ENCODE peak calls at places on chromosomes 3 and 15, in nine cellular contexts. Q, X, N, S, V, Z, K, J and L are unnamed samples.

GRCh38 chr3:142553741-142554140 is 24.8 kb downstream of the ATR start:
- DNase-seq in K (no peak), N (no peak), X (no peak), Q (no peak), J (no peak), V (no peak), Z (no peak), S (no peak), L (no peak)

GRCh38 chr3:197168063-197168462 is 130.3 kb downstream of the DLG1 start:
- DNase-seq in X (no peak), N (no peak), S (no peak), V (no peak), K (no peak), Q (no peak), Z (no peak), J (no peak), L (no peak)

GRCh38 chr15:75928680-75929608 is 25.3 kb downstream of the FBXO22 start:
- DNase-seq in J (no peak), X (no peak), N (no peak), S (peak; percentile 40), Q (peak; percentile 26), V (peak; percentile 39), K (peak; percentile 9), Z (no peak), L (no peak)

GRCh38 chr3:48915296-48915695 is 3.3 kb upstream of the ARIH2 start:
- DNase-seq in Q (no peak), K (no peak), J (no peak), X (no peak), V (peak; percentile 28), N (no peak), Z (no peak), S (no peak), L (no peak)

GRCh38 chr3:66326340-66326739 is 105.5 kb downstream of the SLC25A26 start:
- DNase-seq in N (no peak), Z (no peak), X (no peak), J (no peak), Q (no peak), V (no peak), S (no peak), K (no peak), L (no peak)

GRCh38 chr15:91022832-91023129 is 387 bp upstream of the VPS33B start:
- DNase-seq in Q (no peak), X (no peak), V (no peak), K (no peak), J (no peak), S (no peak), Z (no peak), N (no peak), L (no peak)

GRCh38 chr3:167882057-167882667 is 146.6 kb downstream of the SERPINI1 start:
- DNase-seq in J (peak; percentile 18), V (peak; percentile 79), Q (no peak), X (no peak), K (no peak), Z (peak; percentile 35), S (peak; percentile 74), N (no peak), L (no peak)

GRCh38 chr15:50190166-50190570 is 8.2 kb downstream of the SLC27A2 start:
- DNase-seq in V (no peak), Z (no peak), J (no peak), S (no peak), Q (no peak), K (no peak), N (no peak), X (no peak), L (no peak)

GRCh38 chr3:66047321-66048050 is 8.8 kb upstream of the MAGI1 start:
- DNase-seq in S (peak; percentile 87), N (no peak), X (no peak), Q (no peak), V (peak; percentile 64), Z (peak; percentile 91), K (no peak), J (no peak), L (no peak)

GRCh38 chr3:81198766-81199165 is 562.7 kb downstream of the GBE1 start:
- DNase-seq in Z (no peak), K (no peak), N (no peak), S (peak; percentile 36), Q (no peak), V (no peak), X (no peak), J (no peak), L (no peak)

GRCh38 chr3:169041677-169042171 is 621.8 kb downstream of the MECOM start:
- DNase-seq in S (peak; percentile 82), J (no peak), Q (no peak), N (no peak), V (peak; percentile 84), X (no peak), Z (peak; percentile 41), K (no peak), L (no peak)

GRCh38 chr15:85402195-85402921 is 22.0 kb downstream of the AKAP13 start:
- DNase-seq in X (no peak), K (no peak), S (peak; percentile 72), Z (no peak), J (no peak), V (peak; percentile 72), N (no peak), Q (no peak), L (no peak)

GRCh38 chr15:58987036-58987435 is 427 bp upstream of the RNF111 start:
- DNase-seq in J (no peak), S (no peak), N (no peak), X (no peak), Q (no peak), V (no peak), K (no peak), Z (no peak), L (no peak)

GRCh38 chr3:44414517-44415090 is 62.9 kb downstream of the ZNF445 start:
- DNase-seq in Q (no peak), V (no peak), J (no peak), K (no peak), Z (no peak), N (no peak), X (no peak), S (no peak), L (no peak)

GRCh38 chr15:46126581-46126980 is 491.8 kb downstream of the SQOR start:
- DNase-seq in Q (no peak), X (no peak), Z (peak; percentile 32), N (no peak), V (no peak), J (no peak), S (peak; percentile 75), K (no peak), L (no peak)

GRCh38 chr3:146396792-146397191 is 72.6 kb downstream of the PLSCR2 start:
- DNase-seq in N (no peak), K (no peak), Q (no peak), X (no peak), V (no peak), Z (no peak), J (no peak), S (no peak), L (no peak)

GRCh38 chr3:181782306-181782924 is 70.7 kb downstream of the SOX2 start:
- DNase-seq in N (peak; percentile 4), K (no peak), V (no peak), S (peak; percentile 73), X (no peak), Q (no peak), Z (no peak), J (no peak), L (no peak)

GRCh38 chr15:92062505-92062904 is 209.0 kb downstream of the SLCO3A1 start:
- DNase-seq in X (no peak), Z (no peak), K (no peak), N (no peak), S (no peak), J (no peak), V (no peak), Q (no peak), L (no peak)

GRCh38 chr3:179613807-179614206 is 9.2 kb downstream of the NDUFB5 start:
- DNase-seq in Z (no peak), J (no peak), N (no peak), K (no peak), S (peak; percentile 34), V (peak; percentile 15), X (no peak), Q (no peak), L (no peak)

GRCh38 chr3:197009532-197010019 is 20.0 kb downstream of the MELTF start:
- DNase-seq in N (no peak), S (no peak), V (no peak), Z (no peak), X (no peak), K (no peak), J (no peak), Q (no peak), L (no peak)

GRCh38 chr3:83320726-83321125 is 1559.3 kb upstream of the GBE1 start:
- DNase-seq in S (no peak), Q (no peak), Z (no peak), J (no peak), X (no peak), K (no peak), N (no peak), V (no peak), L (no peak)

GRCh38 chr3:48369685-48370329 is 2.2 kb upstream of the FBXW12 start:
- DNase-seq in K (no peak), V (no peak), X (no peak), N (no peak), Z (no peak), J (no peak), Q (no peak), S (no peak), L (no peak)

DNA sequence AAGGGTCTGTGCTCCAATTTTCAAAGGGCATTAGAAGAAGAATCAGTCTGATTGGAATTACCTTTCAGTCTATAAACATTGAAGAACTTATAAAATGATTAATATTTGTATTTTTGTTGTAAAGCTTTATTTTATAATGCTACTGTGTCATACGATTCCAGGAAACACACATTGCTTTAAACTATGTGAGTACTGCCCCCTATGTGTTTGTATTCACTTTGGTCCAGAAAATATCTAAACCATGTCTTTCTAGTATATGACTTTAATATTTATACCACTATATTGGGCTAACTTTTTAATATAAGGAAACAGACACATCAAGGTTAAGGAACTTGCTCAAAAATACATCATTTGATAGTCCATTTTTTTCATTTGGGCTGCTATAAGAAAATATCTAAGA is 3.2 kb upstream of the RIOX2 start:
- DNase-seq in Z (no peak), N (no peak), K (no peak), J (no peak), X (no peak), S (no peak), V (no peak), Q (no peak), L (no peak)
- TF ChIP-seq CTCF in Z (no peak), N (no peak), K (peak; percentile 30), J (no peak), X (no peak), S (peak; percentile 10), V (no peak), Q (no peak), L (no peak)

GRCh38 chr3:140898340-140899180 is 43.1 kb upstream of the SLC25A36 start:
- DNase-seq in Q (no peak), J (peak; percentile 39), Z (peak; percentile 78), S (peak; percentile 90), K (peak; percentile 11), V (peak; percentile 93), N (peak; percentile 1), X (peak; percentile 7), L (no peak)
- TF ChIP-seq CTCF in Q (no peak), J (peak; percentile 52), Z (peak; percentile 63), S (peak; percentile 62), K (peak; percentile 75), V (peak; percentile 62), N (peak; percentile 62), X (peak; percentile 60), L (peak; percentile 71)

GRCh38 chr3:4978259-4978965 is 825 bp upstream of the BHLHE40 start:
- DNase-seq in J (peak; percentile 88), Z (peak; percentile 96), X (peak; percentile 78), Q (peak; percentile 95), K (peak; percentile 32), V (peak; percentile 96), N (no peak), S (peak; percentile 99), L (peak; percentile 82)
- TF ChIP-seq CTCF in J (no peak), Z (no peak), X (no peak), Q (no peak), K (no peak), V (no peak), N (no peak), S (no peak), L (no peak)

GRCh38 chr3:130955481-130955880 is 61.6 kb downstream of the ATP2C1 start:
- DNase-seq in X (no peak), N (no peak), S (no peak), J (no peak), K (no peak), Q (no peak), Z (no peak), V (no peak), L (no peak)
- TF ChIP-seq CTCF in X (no peak), N (no peak), S (no peak), J (no peak), K (no peak), Q (no peak), Z (no peak), V (no peak), L (no peak)